ENCODE peak calls at places on chromosomes 4 and X, in ten cellular contexts. U is MM.1S, Y is Peyer's patch, X is HCT116, Q is kidney epithelial cell, G is SK-N-SH, T is Calu3, J is GM10248, Z is foreskin fibroblast, F is pancreas. A is an unnamed sample.

GRCh38 chr4:1048781-1049590 is 37.6 kb downstream of the FGFRL1 start:
- DNase-seq in X (no peak), J (no peak), T (no peak), G (peak), Y (peak), F (no peak), U (no peak), Q (no peak), Z (no peak), A (no peak)

GRCh38 chr4:118904935-118905334 is 16.3 kb downstream of the SYNPO2 start:
- DNase-seq in G (peak), F (no peak), Z (no peak), T (no peak), Y (no peak), U (no peak), X (no peak), J (no peak), Q (no peak), A (no peak)

GRCh38 chr4:68460085-68460484 is 12.8 kb downstream of the TMPRSS11E start:
- DNase-seq in T (no peak), Z (no peak), J (no peak), Y (no peak), U (no peak), F (no peak), Q (no peak), G (no peak), X (no peak), A (no peak)

GRCh38 chr4:147793569-147793968 is 61.7 kb downstream of the ARHGAP10 start:
- DNase-seq in T (no peak), Z (no peak), F (no peak), X (no peak), G (no peak), J (no peak), U (no peak), Q (no peak), Y (no peak), A (no peak)

GRCh38 chrX:56576721-56577120 is 13.3 kb downstream of the UBQLN2 start:
- DNase-seq in J (no peak), Y (no peak), T (no peak), Q (no peak), X (no peak), U (no peak), F (no peak), Z (no peak), G (no peak), A (no peak)

GRCh38 chr4:122577808-122578781 is 42.8 kb downstream of the IL21 start:
- DNase-seq in G (peak), Y (no peak), Q (no peak), T (peak), X (peak), Z (no peak), J (peak), F (no peak), U (peak), A (peak)

GRCh38 chr4:150261571-150261970 is 183.3 kb downstream of the DCLK2 start:
- DNase-seq in X (no peak), F (no peak), Y (no peak), G (no peak), Q (no peak), Z (no peak), J (no peak), T (no peak), U (no peak), A (no peak)

GRCh38 chr4:53816561-53816960 is 225.3 kb upstream of the LNX1 start:
- DNase-seq in G (no peak), Q (no peak), U (no peak), X (no peak), F (no peak), J (no peak), T (no peak), Z (peak), Y (no peak), A (no peak)

GRCh38 chr4:25144870-25145481 is 15.3 kb downstream of the SEPSECS start:
- DNase-seq in Y (no peak), Q (no peak), U (peak), G (peak), F (no peak), X (peak), T (no peak), Z (peak), J (peak), A (peak)
- TF ChIP-seq CTCF in Y (no peak), Q (peak), U (peak), G (peak), F (no peak), X (peak), T (no peak), Z (peak), J (peak), A (peak)

DNA sequence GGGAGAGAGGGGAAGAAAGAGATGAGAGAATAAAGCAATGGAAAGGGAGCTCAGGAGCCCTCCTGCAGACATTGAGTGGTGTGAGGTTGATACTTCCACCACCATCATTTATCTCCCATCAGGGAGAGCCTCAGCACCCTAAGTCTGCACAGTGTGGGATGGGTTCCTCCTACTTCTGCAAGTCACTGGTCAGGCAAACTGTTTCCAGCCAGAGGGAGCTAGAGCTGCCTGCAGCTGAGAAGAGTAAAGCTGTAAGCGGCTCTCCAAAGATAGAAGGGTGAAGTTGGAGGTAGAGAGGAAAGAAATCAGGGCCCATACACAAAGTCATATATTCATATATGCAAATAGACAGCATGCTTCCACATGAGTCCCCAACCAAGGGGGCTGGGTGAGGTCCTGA is 21.8 kb upstream of the ZNF81 start:
- DNase-seq in X (no peak), Q (no peak), F (no peak), G (no peak), U (no peak), J (no peak), Y (no peak), Z (no peak), T (no peak), A (no peak)
- TF ChIP-seq CTCF in X (no peak), Q (no peak), F (no peak), G (no peak), U (no peak), J (no peak), Y (no peak), Z (no peak), T (no peak), A (no peak)

GRCh38 chrX:115911967-115912366 is 258.6 kb upstream of the AGTR2 start:
- DNase-seq in Q (no peak), U (no peak), Z (no peak), F (no peak), T (no peak), Y (no peak), X (no peak), J (no peak), G (no peak), A (no peak)

GRCh38 chrX:115906881-115907280 is 263.7 kb upstream of the AGTR2 start:
- DNase-seq in J (no peak), Q (no peak), T (no peak), Z (no peak), F (no peak), X (no peak), G (no peak), Y (no peak), U (no peak), A (no peak)

GRCh38 chrX:115909017-115909416 is 261.5 kb upstream of the AGTR2 start:
- DNase-seq in U (no peak), X (no peak), Q (no peak), T (no peak), Z (no peak), Y (no peak), J (no peak), G (no peak), F (no peak), A (no peak)

GRCh38 chrX:115913575-115913974 is 257.0 kb upstream of the AGTR2 start:
- DNase-seq in J (no peak), X (no peak), U (peak), Y (no peak), F (no peak), Q (no peak), Z (no peak), T (no peak), G (no peak), A (no peak)

DNA sequence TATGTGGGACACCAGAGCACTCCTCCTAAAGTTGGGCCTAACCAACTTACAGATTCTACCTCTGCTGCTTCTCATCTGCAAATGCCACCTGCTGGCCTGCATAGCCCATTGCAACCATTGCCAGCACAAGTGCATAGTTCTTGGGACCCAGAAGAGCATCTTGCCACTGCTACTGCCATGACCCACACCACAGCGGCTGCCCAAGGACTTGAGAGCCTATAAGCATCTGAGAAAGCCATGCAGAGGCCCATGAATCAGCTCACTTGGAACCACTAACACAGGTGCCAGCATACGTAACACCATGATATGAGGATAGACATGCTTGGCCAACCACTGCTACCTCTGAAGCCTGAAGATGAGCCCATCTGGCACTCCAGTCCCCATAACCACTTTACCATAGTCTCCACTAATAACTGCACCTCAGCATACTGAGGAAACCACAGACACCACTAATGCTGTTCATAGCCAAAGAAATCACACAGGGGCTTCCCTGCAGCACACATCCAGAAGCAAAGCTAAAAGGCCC is 258.1 kb upstream of the AGTR2 start:
- DNase-seq in Q (no peak), Y (no peak), U (peak), T (no peak), J (no peak), Z (no peak), F (no peak), G (no peak), X (no peak), A (no peak)
- TF ChIP-seq CTCF in Q (no peak), Y (no peak), U (peak), T (no peak), J (no peak), Z (no peak), F (no peak), G (peak), X (peak), A (peak)

DNA sequence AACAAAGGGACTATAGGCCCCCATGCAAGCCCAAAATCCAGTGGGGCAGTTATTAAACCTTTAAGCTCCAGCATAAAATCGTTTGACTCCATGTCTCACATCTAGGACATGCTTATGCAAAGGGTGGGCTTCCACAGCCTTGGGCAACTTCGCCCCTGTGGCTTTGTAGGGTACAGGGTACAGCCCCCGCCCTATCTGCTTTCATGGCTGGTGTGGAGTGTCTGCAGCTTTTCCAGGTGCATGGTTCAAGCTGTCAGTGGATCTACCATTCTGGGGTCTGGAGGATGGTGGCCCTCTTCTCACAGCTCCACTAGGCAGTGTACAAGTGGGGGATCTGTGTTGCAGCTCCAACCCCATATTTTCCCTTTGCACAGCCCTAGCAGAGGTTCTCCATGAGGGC is 559.8 kb upstream of the TECRL start:
- DNase-seq in F (no peak), X (no peak), Y (no peak), Q (no peak), G (no peak), J (no peak), Z (no peak), U (no peak), T (no peak), A (no peak)
- TF ChIP-seq CTCF in F (no peak), X (no peak), Y (no peak), Q (no peak), G (no peak), J (no peak), Z (no peak), U (no peak), T (no peak), A (no peak)

GRCh38 chrX:96683997-96684338 is 674 bp upstream of the DIAPH2 start:
- DNase-seq in U (no peak), F (no peak), G (no peak), X (no peak), Z (no peak), T (no peak), Y (no peak), J (no peak), Q (no peak), A (no peak)

GRCh38 chrX:96682516-96682915 is 2.1 kb upstream of the DIAPH2 start:
- DNase-seq in X (no peak), U (no peak), T (no peak), J (no peak), F (no peak), G (no peak), Q (no peak), Z (no peak), Y (no peak), A (no peak)

GRCh38 chrX:96685205-96686099 is 810 bp downstream of the DIAPH2 start:
- DNase-seq in Z (peak), U (peak), Y (peak), T (peak), Q (no peak), J (peak), F (peak), G (peak), X (no peak), A (no peak)

GRCh38 chrX:96688789-96689188 is 4.1 kb downstream of the DIAPH2 start:
- DNase-seq in Q (no peak), Z (no peak), T (no peak), X (no peak), J (no peak), G (no peak), F (no peak), U (no peak), Y (no peak), A (no peak)

DNA sequence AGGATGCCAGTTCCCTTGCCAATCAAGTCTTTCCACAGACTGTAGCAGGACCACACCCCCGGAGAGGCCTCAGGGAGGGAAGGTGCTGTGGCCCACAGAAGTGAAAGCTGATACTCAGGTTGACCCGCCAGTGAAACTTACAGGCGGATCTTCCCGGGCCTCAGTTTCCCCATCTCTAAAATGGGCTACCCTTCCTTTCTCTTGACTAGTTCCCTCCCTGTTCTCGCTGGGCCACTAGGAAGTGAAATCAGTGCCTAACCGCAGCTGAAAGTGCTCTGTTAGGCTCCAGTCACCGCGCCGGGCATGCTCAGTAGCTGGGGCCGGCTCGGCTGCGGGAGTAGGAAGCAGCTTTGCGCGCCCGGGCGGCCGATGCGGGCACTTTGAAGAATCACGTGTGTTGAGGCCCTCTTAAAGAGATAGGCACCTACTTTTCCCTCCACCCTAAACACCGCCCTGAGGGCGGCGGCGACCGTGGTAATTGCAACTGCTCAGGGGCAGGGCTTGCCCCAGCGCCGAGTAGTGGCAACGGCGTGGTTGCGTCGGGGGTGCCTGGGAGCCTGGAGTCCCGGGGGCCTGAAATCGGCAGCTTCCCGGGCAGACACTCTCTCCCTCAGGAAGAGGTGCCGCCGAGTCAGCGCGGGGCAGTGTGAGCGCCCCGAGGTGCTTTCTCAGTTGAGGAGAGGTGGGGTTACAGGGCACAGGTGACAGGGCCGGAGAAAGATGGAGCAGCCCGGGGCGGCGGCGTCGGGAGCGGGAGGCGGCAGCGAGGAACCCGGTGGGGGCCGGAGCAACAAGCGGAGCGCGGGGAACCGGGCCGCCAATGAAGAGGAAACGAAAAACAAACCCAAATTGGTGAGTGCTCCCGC is at the start of gene DIAPH2:
- DNase-seq in Z (peak), F (peak), X (peak), G (peak), T (peak), J (peak), Q (peak), U (peak), Y (peak), A (peak)
- TF ChIP-seq CTCF in Z (no peak), F (no peak), X (no peak), G (no peak), T (no peak), J (no peak), Q (peak), U (peak), Y (no peak), A (no peak)

DNA sequence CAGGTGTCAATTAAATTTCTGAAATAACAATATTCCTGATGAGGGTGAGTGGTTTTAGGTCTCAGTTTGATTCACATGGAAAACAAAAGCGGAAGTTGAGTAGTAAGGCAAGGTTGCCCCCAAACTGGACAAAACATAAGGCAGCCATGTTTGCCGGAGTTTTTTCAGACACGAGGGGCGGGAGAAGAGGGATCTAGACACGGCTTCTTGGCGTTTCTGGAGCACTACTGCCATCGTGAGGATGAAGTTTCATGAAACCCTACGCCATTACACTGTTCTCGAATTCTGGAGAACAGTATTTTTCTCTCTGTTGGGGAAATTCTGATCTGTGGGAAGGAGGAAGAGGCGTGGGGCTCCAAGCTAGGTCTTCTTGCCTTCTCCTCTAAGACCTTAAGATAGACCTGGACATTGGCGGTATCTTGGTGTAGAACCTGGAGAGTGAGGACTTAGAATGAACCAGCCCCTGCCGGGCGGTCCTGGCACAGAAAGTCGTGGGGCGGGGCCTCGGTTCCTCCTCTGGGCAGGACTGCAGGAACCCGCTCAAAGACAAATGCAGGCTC is 160.3 kb downstream of the OR13H1 start:
- DNase-seq in F (no peak), Y (no peak), U (peak), J (peak), Q (peak), G (peak), Z (no peak), X (no peak), T (no peak), A (peak)
- TF ChIP-seq CTCF in F (peak), Y (peak), U (peak), J (no peak), Q (peak), G (peak), Z (no peak), X (no peak), T (no peak), A (peak)

DNA sequence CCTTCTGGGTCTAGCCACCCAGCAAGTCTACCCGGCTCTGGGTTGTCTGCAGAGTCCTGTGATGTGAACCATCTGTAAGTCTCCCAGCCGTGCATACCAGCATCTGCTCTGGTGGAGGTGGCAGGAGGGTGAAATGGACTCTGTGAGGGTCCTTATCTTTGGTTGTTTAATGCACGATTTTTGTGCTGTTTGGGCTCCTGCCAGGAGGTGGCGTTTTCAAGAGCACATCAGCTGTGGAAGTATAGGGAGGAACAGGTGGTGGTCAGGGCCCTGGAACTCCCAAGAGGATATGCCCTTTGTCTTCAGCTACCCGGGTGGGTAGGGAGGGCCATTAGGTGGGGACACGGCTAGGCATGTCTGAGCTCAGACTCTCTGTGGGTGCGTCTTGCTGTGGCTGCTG is 66.5 kb upstream of the ZFP42 start:
- DNase-seq in T (no peak), Z (no peak), U (no peak), G (peak), J (no peak), F (no peak), X (peak), Y (no peak), Q (no peak), A (no peak)
- TF ChIP-seq CTCF in T (no peak), Z (no peak), U (no peak), G (peak), J (no peak), F (no peak), X (peak), Y (no peak), Q (peak), A (no peak)